ENCODE peak calls at places on chromosomes 5 and 9, in ten cellular contexts. E is Caco-2; G is OCI-M1; W is stimulated activated CD8-positive, alpha-beta memory T cell treated with anti-CD3 and anti-CD28 coated beads, Interleukin-15, amount 100 ng/mL, for 24 hours; S is NCI-H2107; M is activated effector memory CD4-positive, alpha-beta T cell treated with Interleukin-2 at 50 U/mL for 16 hours; N is NCI-H187; C is fibroblast of the conjunctiva; J is AG10803; R is NCI-H345. U is an unnamed sample.

GRCh38 chr5:147234825-147235635 is at the start of gene STK32A:
- DNase-seq in C (peak; percentile 3), E (peak; percentile 57), R (peak; percentile 87), N (peak; percentile 67), S (peak; percentile 44), W (no peak), G (no peak), M (no peak), J (peak; percentile 1), U (no peak)

GRCh38 chr9:4678679-4679267 is 596 bp upstream of the CDC37L1 start:
- DNase-seq in S (no peak), E (no peak), R (peak; percentile 23), N (no peak), C (no peak), J (peak; percentile 18), M (no peak), G (peak; percentile 100), W (no peak), U (no peak)

GRCh38 chr9:21381752-21382339 is 3.4 kb downstream of the IFNA2 start:
- DNase-seq in J (no peak), S (no peak), G (peak; percentile 83), C (no peak), R (peak; percentile 55), N (peak; percentile 8), M (no peak), W (no peak), E (no peak), U (no peak)

GRCh38 chr5:78182838-78183237 is 111.7 kb downstream of the AP3B1 start:
- DNase-seq in J (no peak), R (no peak), G (no peak), W (no peak), E (peak; percentile 39), N (no peak), M (no peak), C (no peak), S (no peak), U (no peak)

GRCh38 chr9:86827893-86828292 is 119.4 kb downstream of the GAS1 start:
- DNase-seq in E (no peak), G (no peak), R (no peak), N (no peak), S (no peak), J (no peak), M (no peak), C (no peak), W (no peak), U (no peak)

GRCh38 chr5:139743001-139743771 is 52.4 kb upstream of the PSD2 start:
- DNase-seq in J (no peak), C (no peak), R (no peak), W (no peak), S (no peak), G (no peak), E (no peak), N (no peak), M (no peak), U (no peak)

GRCh38 chr9:36985061-36985768 is 48.9 kb downstream of the PAX5 start:
- DNase-seq in W (no peak), E (no peak), N (no peak), M (no peak), S (no peak), C (no peak), R (no peak), G (no peak), J (no peak), U (no peak)

GRCh38 chr5:34026089-34026761 is 16.8 kb downstream of the C1QTNF3 start:
- DNase-seq in M (no peak), G (no peak), W (no peak), S (no peak), E (no peak), N (no peak), C (no peak), R (no peak), J (no peak), U (no peak)

GRCh38 chr5:151345808-151346478 is 1.4 kb downstream of the SLC36A2 start:
- DNase-seq in N (no peak), M (no peak), J (peak; percentile 29), R (no peak), S (no peak), G (no peak), E (no peak), C (no peak), W (no peak), U (no peak)

U was measured in effector CD8-positive, alpha-beta T cell.